ENCODE peak calls at places on chromosomes 13 and 19, in five cellular contexts. One of them, this sample, is unnamed.

GRCh38 chr13:26051231-26052135 is at the start of gene SHISA2:
- DNase-seq in HFFc6: no peak
- DNase-seq in ascending aorta: no peak
- DNase-seq in PC-9: no peak
- DNase-seq in MCF 10A: peak
- DNase-seq in this sample: no peak

GRCh38 chr19:49593233-49594113 is 2.5 kb downstream of the PRR12 start:
- DNase-seq in HFFc6: peak
- DNase-seq in ascending aorta: peak
- DNase-seq in PC-9: peak
- DNase-seq in MCF 10A: peak
- DNase-seq in this sample: peak

GRCh38 chr13:51501592-51502205 is 48.9 kb upstream of the INTS6 start:
- DNase-seq in HFFc6: peak
- DNase-seq in ascending aorta: no peak
- DNase-seq in PC-9: no peak
- DNase-seq in MCF 10A: peak
- DNase-seq in this sample: no peak

GRCh38 chr13:97327521-97328221 is 105.5 kb downstream of the MBNL2 start:
- DNase-seq in HFFc6: no peak
- DNase-seq in ascending aorta: no peak
- DNase-seq in PC-9: no peak
- DNase-seq in MCF 10A: no peak
- DNase-seq in this sample: no peak

GRCh38 chr19:2097330-2098327 is 914 bp downstream of the IZUMO4 start:
- DNase-seq in HFFc6: no peak
- DNase-seq in ascending aorta: no peak
- DNase-seq in PC-9: no peak
- DNase-seq in MCF 10A: no peak
- DNase-seq in this sample: no peak

GRCh38 chr13:20610006-20610405 is 43.0 kb downstream of the IFT88 start:
- DNase-seq in HFFc6: no peak
- DNase-seq in ascending aorta: no peak
- DNase-seq in PC-9: no peak
- DNase-seq in MCF 10A: no peak
- DNase-seq in this sample: no peak

GRCh38 chr13:106143930-106144709 is 391.3 kb downstream of the EFNB2 start:
- DNase-seq in HFFc6: no peak
- DNase-seq in ascending aorta: no peak
- DNase-seq in PC-9: peak
- DNase-seq in MCF 10A: no peak
- DNase-seq in this sample: peak

GRCh38 chr13:101514695-101515275 is 62.3 kb downstream of the ITGBL1 start:
- DNase-seq in HFFc6: peak
- DNase-seq in ascending aorta: no peak
- DNase-seq in PC-9: peak
- DNase-seq in MCF 10A: peak
- DNase-seq in this sample: peak

GRCh38 chr13:20489185-20489820 is 36.4 kb downstream of the CRYL1 start:
- DNase-seq in HFFc6: no peak
- DNase-seq in ascending aorta: no peak
- DNase-seq in PC-9: peak
- DNase-seq in MCF 10A: no peak
- DNase-seq in this sample: no peak

GRCh38 chr13:97004886-97005285 is 10.6 kb upstream of the OXGR1 start:
- DNase-seq in HFFc6: no peak
- DNase-seq in ascending aorta: no peak
- DNase-seq in PC-9: no peak
- DNase-seq in MCF 10A: no peak
- DNase-seq in this sample: no peak

GRCh38 chr19:49343127-49343526 is 7.9 kb downstream of the CD37 start:
- DNase-seq in HFFc6: no peak
- DNase-seq in ascending aorta: no peak
- DNase-seq in PC-9: no peak
- DNase-seq in MCF 10A: no peak
- DNase-seq in this sample: no peak

GRCh38 chr19:10828981-10829821 is 6.8 kb downstream of the TMED1 start:
- DNase-seq in HFFc6: no peak
- DNase-seq in ascending aorta: no peak
- DNase-seq in PC-9: no peak
- DNase-seq in MCF 10A: no peak
- DNase-seq in this sample: no peak

GRCh38 chr19:46413262-46414031 is at the start of gene CCDC8:
- DNase-seq in HFFc6: peak
- DNase-seq in ascending aorta: peak
- DNase-seq in PC-9: no peak
- DNase-seq in MCF 10A: no peak
- DNase-seq in this sample: no peak

GRCh38 chr19:38691938-38692457 is 44.5 kb downstream of the ACTN4 start:
- DNase-seq in HFFc6: peak
- DNase-seq in ascending aorta: peak
- DNase-seq in PC-9: peak
- DNase-seq in MCF 10A: peak
- DNase-seq in this sample: no peak
- TF ChIP-seq CTCF in HFFc6: no peak
- TF ChIP-seq CTCF in ascending aorta: no peak
- TF ChIP-seq CTCF in PC-9: no peak
- TF ChIP-seq CTCF in MCF 10A: no peak
- TF ChIP-seq CTCF in this sample: no peak

GRCh38 chr19:18397242-18398202 is at the start of gene LRRC25:
- DNase-seq in HFFc6: no peak
- DNase-seq in ascending aorta: peak
- DNase-seq in PC-9: no peak
- DNase-seq in MCF 10A: no peak
- DNase-seq in this sample: no peak

GRCh38 chr19:18406749-18407148 is 9.3 kb upstream of the LRRC25 start:
- DNase-seq in HFFc6: no peak
- DNase-seq in ascending aorta: no peak
- DNase-seq in PC-9: no peak
- DNase-seq in MCF 10A: no peak
- DNase-seq in this sample: no peak

GRCh38 chr19:18399008-18399407 is 1.6 kb upstream of the LRRC25 start:
- DNase-seq in HFFc6: peak
- DNase-seq in ascending aorta: no peak
- DNase-seq in PC-9: peak
- DNase-seq in MCF 10A: peak
- DNase-seq in this sample: no peak

GRCh38 chr19:18396471-18397241 is 766 bp downstream of the LRRC25 start:
- DNase-seq in HFFc6: no peak
- DNase-seq in ascending aorta: no peak
- DNase-seq in PC-9: no peak
- DNase-seq in MCF 10A: no peak
- DNase-seq in this sample: no peak

GRCh38 chr19:18401580-18402112 is 4.2 kb upstream of the LRRC25 start:
- DNase-seq in HFFc6: peak
- DNase-seq in ascending aorta: peak
- DNase-seq in PC-9: peak
- DNase-seq in MCF 10A: peak
- DNase-seq in this sample: no peak
- TF ChIP-seq CTCF in HFFc6: peak
- TF ChIP-seq CTCF in ascending aorta: no peak
- TF ChIP-seq CTCF in PC-9: peak
- TF ChIP-seq CTCF in MCF 10A: peak
- TF ChIP-seq CTCF in this sample: peak

DNA sequence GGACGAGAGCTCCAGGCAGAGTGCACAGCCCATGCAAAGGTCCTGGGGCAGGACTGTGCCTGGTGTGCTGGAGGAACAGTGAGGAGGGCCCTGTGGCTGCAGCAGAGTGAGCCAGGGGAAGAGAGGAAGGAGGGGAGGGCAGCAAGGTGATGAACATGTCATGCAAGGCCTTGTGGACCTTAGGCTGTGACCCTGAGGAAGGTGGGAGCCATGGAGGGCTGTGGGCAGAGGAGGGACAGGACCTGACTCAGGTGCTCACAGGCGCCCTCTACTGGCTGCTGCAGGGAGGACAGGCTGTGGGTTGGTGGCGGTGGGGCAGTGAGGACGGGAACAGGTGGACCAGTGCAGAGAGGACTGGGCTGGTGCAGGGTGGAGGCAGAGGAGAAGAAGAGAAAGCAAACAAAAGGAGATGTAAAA is 170.3 kb downstream of the PTPRS start:
- DNase-seq in HFFc6: no peak
- DNase-seq in ascending aorta: no peak
- DNase-seq in PC-9: no peak
- DNase-seq in MCF 10A: no peak
- DNase-seq in this sample: no peak
- TF ChIP-seq CTCF in HFFc6: peak
- TF ChIP-seq CTCF in ascending aorta: no peak
- TF ChIP-seq CTCF in PC-9: peak
- TF ChIP-seq CTCF in MCF 10A: peak
- TF ChIP-seq CTCF in this sample: peak

GRCh38 chr19:808176-808741 is 11.0 kb downstream of the PTBP1 start:
- DNase-seq in HFFc6: no peak
- DNase-seq in ascending aorta: no peak
- DNase-seq in PC-9: no peak
- DNase-seq in MCF 10A: no peak
- DNase-seq in this sample: no peak

GRCh38 chr19:807627-808175 is 10.4 kb downstream of the PTBP1 start:
- DNase-seq in HFFc6: no peak
- DNase-seq in ascending aorta: no peak
- DNase-seq in PC-9: no peak
- DNase-seq in MCF 10A: no peak
- DNase-seq in this sample: no peak

GRCh38 chr19:805600-806550 is 8.6 kb downstream of the PTBP1 start:
- DNase-seq in HFFc6: no peak
- DNase-seq in ascending aorta: no peak
- DNase-seq in PC-9: no peak
- DNase-seq in MCF 10A: no peak
- DNase-seq in this sample: no peak

GRCh38 chr19:805161-805561 is 7.9 kb downstream of the PTBP1 start:
- DNase-seq in HFFc6: no peak
- DNase-seq in ascending aorta: no peak
- DNase-seq in PC-9: no peak
- DNase-seq in MCF 10A: no peak
- DNase-seq in this sample: no peak

GRCh38 chr19:806815-807421 is 9.7 kb downstream of the PTBP1 start:
- DNase-seq in HFFc6: no peak
- DNase-seq in ascending aorta: no peak
- DNase-seq in PC-9: no peak
- DNase-seq in MCF 10A: no peak
- DNase-seq in this sample: no peak
- TF ChIP-seq CTCF in HFFc6: peak
- TF ChIP-seq CTCF in ascending aorta: no peak
- TF ChIP-seq CTCF in PC-9: no peak
- TF ChIP-seq CTCF in MCF 10A: no peak
- TF ChIP-seq CTCF in this sample: no peak

GRCh38 chr13:28754698-28755545 is 36.2 kb upstream of the SLC46A3 start:
- DNase-seq in HFFc6: no peak
- DNase-seq in ascending aorta: no peak
- DNase-seq in PC-9: no peak
- DNase-seq in MCF 10A: peak
- DNase-seq in this sample: no peak
- TF ChIP-seq CTCF in HFFc6: peak
- TF ChIP-seq CTCF in ascending aorta: no peak
- TF ChIP-seq CTCF in PC-9: no peak
- TF ChIP-seq CTCF in MCF 10A: no peak
- TF ChIP-seq CTCF in this sample: peak

GRCh38 chr13:82850644-82851043 is 1031.6 kb downstream of the SLITRK1 start:
- DNase-seq in HFFc6: no peak
- DNase-seq in ascending aorta: no peak
- DNase-seq in PC-9: no peak
- DNase-seq in MCF 10A: no peak
- DNase-seq in this sample: no peak

GRCh38 chr13:82848766-82849165 is 1033.5 kb downstream of the SLITRK1 start:
- DNase-seq in HFFc6: no peak
- DNase-seq in ascending aorta: no peak
- DNase-seq in PC-9: no peak
- DNase-seq in MCF 10A: no peak
- DNase-seq in this sample: no peak

DNA sequence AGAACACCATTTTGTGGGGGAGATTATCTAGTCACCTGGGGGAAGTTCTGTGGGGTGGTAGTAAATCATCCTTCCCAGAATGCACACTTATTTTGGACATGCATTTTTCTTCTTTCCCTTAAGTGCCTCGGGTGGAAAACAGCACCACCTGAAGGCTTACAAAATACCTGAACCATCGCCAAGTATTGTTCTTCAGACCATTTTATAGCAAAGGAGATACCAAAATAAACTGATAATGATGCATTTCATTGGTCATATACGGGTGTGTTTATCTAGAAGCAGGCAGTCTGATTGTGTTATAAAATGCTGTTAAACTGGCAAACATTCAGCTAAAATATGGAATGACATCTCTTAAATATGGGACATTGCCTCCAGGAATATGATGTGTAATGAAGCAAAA is 1034.7 kb downstream of the SLITRK1 start:
- DNase-seq in HFFc6: no peak
- DNase-seq in ascending aorta: no peak
- DNase-seq in PC-9: no peak
- DNase-seq in MCF 10A: peak
- DNase-seq in this sample: peak
- TF ChIP-seq CTCF in HFFc6: no peak
- TF ChIP-seq CTCF in ascending aorta: no peak
- TF ChIP-seq CTCF in PC-9: no peak
- TF ChIP-seq CTCF in MCF 10A: no peak
- TF ChIP-seq CTCF in this sample: peak

DNA sequence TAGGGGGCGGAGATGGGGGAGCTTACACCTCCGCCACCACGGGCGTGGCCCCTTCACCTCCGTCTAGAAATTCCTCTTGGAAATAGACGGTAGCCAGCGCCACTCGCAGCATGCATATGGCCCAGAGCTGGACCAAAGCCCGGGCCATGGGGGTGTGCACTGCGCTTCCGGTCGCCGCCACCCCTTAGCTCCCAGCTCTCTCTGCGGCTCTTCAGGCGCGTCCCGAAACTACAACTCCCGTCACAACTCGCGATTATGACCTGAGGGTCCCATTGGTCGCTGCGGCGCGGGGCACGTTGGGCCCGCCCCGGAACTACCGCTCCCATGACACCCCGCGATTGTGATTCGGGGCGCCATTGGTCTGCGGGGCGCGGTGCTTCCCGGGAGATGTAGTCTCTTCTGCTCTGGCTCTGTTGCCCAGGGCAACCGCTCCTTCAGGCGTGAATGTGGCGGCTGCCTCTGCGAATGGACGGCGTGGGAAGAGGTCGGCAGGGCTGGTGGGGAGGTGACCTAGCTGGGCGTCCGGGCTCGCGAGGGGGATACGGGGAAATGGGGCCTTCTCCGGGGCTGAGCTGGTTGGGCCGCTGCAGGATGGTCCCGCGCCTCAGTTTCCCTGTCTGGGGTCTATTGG is at the start of the genes C19orf44 and CALR3:
- DNase-seq in HFFc6: peak
- DNase-seq in ascending aorta: peak
- DNase-seq in PC-9: peak
- DNase-seq in MCF 10A: peak
- DNase-seq in this sample: peak
- TF ChIP-seq CTCF in HFFc6: peak
- TF ChIP-seq CTCF in ascending aorta: peak
- TF ChIP-seq CTCF in PC-9: no peak
- TF ChIP-seq CTCF in MCF 10A: no peak
- TF ChIP-seq CTCF in this sample: no peak